ENCODE peak calls at places on chromosome 6, in seven cellular contexts. C, U, G, F, K, I and J are unnamed samples.

GRCh38 chr6:32972353-32973143 is 4.2 kb downstream of the BRD2 start:
- DNase-seq in F (no peak), K (no peak), U (no peak), G (no peak), C (peak; percentile 94), I (no peak), J (peak; percentile 86)

GRCh38 chr6:37077459-37078296 is 72.2 kb downstream of the FGD2 start:
- DNase-seq in U (peak; percentile 91), C (no peak), G (no peak), F (peak; percentile 83), I (peak; percentile 58), K (peak; percentile 98), J (peak; percentile 84)

GRCh38 chr6:40950986-40951730 is 87.9 kb downstream of the UNC5CL start:
- DNase-seq in U (no peak), F (peak; percentile 79), C (no peak), K (no peak), I (peak; percentile 81), G (no peak), J (peak; percentile 42)

GRCh38 chr6:156909212-156910010 is 132.2 kb downstream of the ARID1B start:
- DNase-seq in F (no peak), K (no peak), C (no peak), I (no peak), U (no peak), G (no peak), J (no peak)

GRCh38 chr6:80357674-80358073 is 251.2 kb downstream of the BCKDHB start:
- DNase-seq in G (no peak), F (no peak), K (no peak), I (no peak), C (no peak), U (no peak), J (no peak)

GRCh38 chr6:158991017-158991723 is 8.8 kb downstream of the RSPH3 start:
- DNase-seq in U (no peak), K (no peak), F (peak; percentile 61), G (no peak), I (peak; percentile 51), C (no peak), J (peak; percentile 40)

GRCh38 chr6:46325561-46326525 is 155.1 kb upstream of the ENPP5 start:
- DNase-seq in F (peak; percentile 52), I (peak; percentile 41), C (peak; percentile 72), K (peak; percentile 37), G (no peak), U (peak; percentile 45), J (peak; percentile 44)

GRCh38 chr6:28742668-28743270 is 181.0 kb downstream of the TRIM27 start:
- DNase-seq in G (no peak), I (peak; percentile 97), K (peak; percentile 46), U (no peak), C (no peak), F (peak; percentile 92), J (no peak)

GRCh38 chr6:14476793-14477531 is 359.4 kb downstream of the CD83 start:
- DNase-seq in I (no peak), C (no peak), G (no peak), U (peak; percentile 58), K (peak; percentile 91), F (no peak), J (no peak)

GRCh38 chr6:13814938-13815575 is 700 bp upstream of the MCUR1 start:
- DNase-seq in K (peak; percentile 9), C (no peak), U (no peak), I (peak; percentile 8), G (no peak), F (no peak), J (no peak)

GRCh38 chr6:39247667-39248194 is 18.5 kb upstream of the KCNK5 start:
- DNase-seq in I (no peak), U (no peak), C (no peak), F (no peak), G (no peak), K (no peak), J (no peak)

GRCh38 chr6:164870175-164870574 is 439.2 kb downstream of the C6orf118 start:
- DNase-seq in I (no peak), U (no peak), F (no peak), K (no peak), G (no peak), C (no peak), J (no peak)

GRCh38 chr6:167907837-167908681 is 81.3 kb downstream of the AFDN start:
- DNase-seq in F (no peak), U (no peak), I (peak; percentile 47), C (no peak), K (peak; percentile 44), G (no peak), J (peak; percentile 27)

GRCh38 chr6:3750324-3751018 is 1.0 kb downstream of the PXDC1 start:
- DNase-seq in U (peak; percentile 92), C (peak; percentile 92), K (peak; percentile 82), F (peak; percentile 82), I (peak; percentile 58), G (peak; percentile 31), J (peak; percentile 89)

GRCh38 chr6:3753228-3753795 is 1.8 kb upstream of the PXDC1 start:
- DNase-seq in I (no peak), G (no peak), U (no peak), F (no peak), K (no peak), C (no peak), J (no peak)

GRCh38 chr6:3752538-3753227 is 1.2 kb upstream of the PXDC1 start:
- DNase-seq in G (no peak), U (no peak), K (no peak), F (peak; percentile 40), I (no peak), C (no peak), J (peak; percentile 77)

GRCh38 chr6:3751019-3751729 is at the start of gene PXDC1:
- DNase-seq in G (peak; percentile 31), C (peak; percentile 86), F (peak; percentile 75), K (peak; percentile 29), I (peak; percentile 42), U (no peak), J (peak; percentile 81)

DNA sequence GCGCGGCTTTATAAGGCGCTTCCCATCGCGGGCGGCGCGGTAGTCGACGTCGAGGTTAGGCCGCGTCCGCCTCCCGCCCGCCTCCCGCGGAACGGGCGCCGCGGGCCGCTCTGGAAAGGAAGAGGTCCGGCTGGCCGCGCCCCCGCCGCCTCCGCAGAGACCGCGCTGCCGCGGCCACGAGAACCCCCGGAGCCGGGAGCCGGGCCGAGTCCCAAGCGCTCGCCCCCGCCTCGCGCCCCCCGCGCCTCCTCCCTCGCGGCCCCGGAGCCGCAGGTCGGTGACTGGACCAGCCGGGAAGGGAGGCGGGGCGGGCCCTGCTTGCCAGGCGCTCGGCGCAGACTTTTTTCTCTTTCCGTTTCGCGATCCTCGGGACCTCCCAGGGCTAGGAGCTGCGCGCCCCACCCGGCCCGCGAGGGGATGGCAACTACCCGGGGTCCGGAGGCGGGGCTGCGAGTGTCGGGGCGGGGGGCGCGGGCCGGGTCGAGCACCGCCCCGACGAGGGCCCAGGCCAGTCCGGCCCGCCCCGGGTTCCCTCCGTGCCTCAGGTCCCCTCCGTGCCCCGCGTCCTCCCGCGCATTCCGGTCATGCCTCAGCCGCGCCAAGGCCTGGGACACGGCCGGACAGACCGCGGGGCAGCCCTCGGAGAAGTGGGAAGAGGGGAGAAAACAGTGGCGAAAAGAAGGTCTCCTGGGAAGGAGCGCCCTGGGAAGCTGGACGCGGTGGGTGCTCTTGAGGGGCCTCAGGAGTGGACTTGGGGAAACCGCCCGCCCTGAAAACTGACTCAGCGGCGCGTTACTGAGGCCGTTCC is 421 bp upstream of the PXDC1 start:
- DNase-seq in I (peak; percentile 86), K (peak; percentile 97), C (peak; percentile 94), U (peak; percentile 94), G (peak; percentile 78), F (peak; percentile 92), J (peak; percentile 94)
- H3K27me3 ChIP-seq in I (peaks cover 2% of the 10 kb centered on the region), K (peaks cover 9% of the 10 kb centered on the region), C (peaks cover 10% of the 10 kb centered on the region), U (no peaks in the 10 kb centered on the region), G (peaks cover 5% of the 10 kb centered on the region), F (peaks cover 43% of the 10 kb centered on the region), J (peaks cover 50% of the 10 kb centered on the region)

GRCh38 chr6:71404967-71405278 is 116.3 kb downstream of the OGFRL1 start:
- DNase-seq in U (no peak), I (no peak), C (no peak), F (no peak), G (no peak), K (no peak), J (no peak)
- H3K4me3 ChIP-seq in U (peak overlapping the region; percentile 46), I (no peak overlapping the region), C (no peak overlapping the region), F (no peak overlapping the region), G (no peak overlapping the region), K (no peak overlapping the region), J (no peak overlapping the region)

GRCh38 chr6:144477396-144477795 is 192.3 kb downstream of the UTRN start:
- DNase-seq in G (no peak), F (no peak), U (no peak), K (no peak), C (no peak), I (no peak), J (no peak)

GRCh38 chr6:144476286-144476685 is 191.2 kb downstream of the UTRN start:
- DNase-seq in I (no peak), G (no peak), F (no peak), K (no peak), U (no peak), C (no peak), J (no peak)

GRCh38 chr6:144479991-144480390 is 194.9 kb downstream of the UTRN start:
- DNase-seq in G (no peak), K (no peak), C (no peak), I (no peak), U (no peak), F (no peak), J (no peak)

GRCh38 chr6:144478487-144478886 is 193.4 kb downstream of the UTRN start:
- DNase-seq in U (peak; percentile 86), I (no peak), C (no peak), G (no peak), K (no peak), F (no peak), J (no peak)

GRCh38 chr6:144477841-144478240 is 192.7 kb downstream of the UTRN start:
- DNase-seq in F (no peak), G (no peak), K (no peak), C (no peak), I (no peak), U (no peak), J (no peak)
- H3K36me3 ChIP-seq in F (peaks cover 64% of the 10 kb centered on the region), G (peaks cover 2% of the 10 kb centered on the region), K (peaks cover 16% of the 10 kb centered on the region), C (peaks cover 96% of the 10 kb centered on the region), I (no peaks in the 10 kb centered on the region), U (peaks cover 32% of the 10 kb centered on the region), J (peaks cover 5% of the 10 kb centered on the region)

GRCh38 chr6:703562-703961 is 10.6 kb upstream of the EXOC2 start:
- DNase-seq in K (no peak), C (no peak), I (no peak), U (no peak), G (no peak), F (no peak), J (no peak)

GRCh38 chr6:700490-700889 is 7.6 kb upstream of the EXOC2 start:
- DNase-seq in K (no peak), C (no peak), U (no peak), G (no peak), I (no peak), F (no peak), J (no peak)

GRCh38 chr6:701696-702479 is 8.9 kb upstream of the EXOC2 start:
- DNase-seq in C (no peak), F (peak; percentile 70), K (no peak), U (no peak), I (peak; percentile 53), G (no peak), J (peak; percentile 63)

GRCh38 chr6:701215-701614 is 8.3 kb upstream of the EXOC2 start:
- DNase-seq in U (no peak), G (no peak), C (no peak), K (no peak), I (no peak), F (no peak), J (no peak)

DNA sequence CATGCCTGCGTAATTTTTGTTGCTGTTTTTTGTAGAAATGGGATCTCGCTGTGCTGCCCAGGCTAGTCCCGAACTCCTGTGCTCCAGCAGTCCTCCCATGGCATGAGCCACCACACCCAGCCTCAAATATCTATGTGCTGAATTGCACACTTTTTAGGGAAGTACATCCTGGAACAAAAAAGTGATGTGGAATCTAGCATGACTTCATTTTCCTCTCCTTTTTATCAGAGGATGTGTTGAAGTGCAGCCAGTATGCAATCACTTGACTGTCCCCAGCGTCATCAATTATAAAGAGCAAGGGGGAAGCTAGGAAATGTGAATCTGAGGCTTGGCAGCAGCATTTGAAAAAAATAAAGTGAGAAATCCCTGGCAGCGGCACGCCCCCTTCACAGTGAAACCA is 6.4 kb upstream of the EXOC2 start:
- DNase-seq in U (no peak), G (no peak), I (no peak), K (peak; percentile 32), F (no peak), C (no peak), J (no peak)
- H3K27me3 ChIP-seq in U (no peaks in the 10 kb centered on the region), G (no peaks in the 10 kb centered on the region), I (no peaks in the 10 kb centered on the region), K (no peaks in the 10 kb centered on the region), F (no peaks in the 10 kb centered on the region), C (no peaks in the 10 kb centered on the region), J (no peaks in the 10 kb centered on the region)